ENCODE peak calls at places on chromosome 2, in nine cellular contexts. Z, H, R, L, J, C, N, G and T are unnamed samples.

GRCh38 chr2:169077674-169078240 is 8.4 kb downstream of the DHRS9 start:
- DNase-seq in Z (no peak), H (no peak), R (no peak), L (no peak), J (no peak), C (no peak), N (no peak), G (no peak), T (no peak)

GRCh38 chr2:126906781-126907180 is 8.1 kb downstream of the TEX51 start:
- DNase-seq in Z (no peak), H (no peak), R (no peak), L (no peak), J (no peak), C (peak), N (no peak), G (no peak), T (no peak)

GRCh38 chr2:119197529-119198266 is 25.9 kb upstream of the STEAP3 start:
- DNase-seq in Z (no peak), H (no peak), R (no peak), L (peak), J (no peak), C (no peak), N (no peak), G (no peak), T (no peak)

GRCh38 chr2:70936165-70936978 is 672 bp downstream of the ATP6V1B1 start:
- DNase-seq in Z (no peak), H (no peak), R (no peak), L (no peak), J (no peak), C (no peak), N (no peak), G (no peak), T (no peak)

GRCh38 chr2:160278889-160279196 is 78.8 kb upstream of the ITGB6 start:
- DNase-seq in Z (peak), H (no peak), R (peak), L (peak), J (no peak), C (no peak), N (no peak), G (no peak), T (peak)

GRCh38 chr2:75592028-75592427 is 31.3 kb upstream of the EVA1A start:
- DNase-seq in Z (peak), H (no peak), R (peak), L (peak), J (no peak), C (no peak), N (no peak), G (no peak), T (no peak)

GRCh38 chr2:127047716-127048617 is 59.0 kb downstream of the BIN1 start:
- DNase-seq in Z (no peak), H (peak), R (no peak), L (no peak), J (no peak), C (peak), N (no peak), G (no peak), T (no peak)

GRCh38 chr2:20561703-20562454 is 89.0 kb downstream of the HS1BP3 start:
- DNase-seq in Z (no peak), H (no peak), R (peak), L (peak), J (no peak), C (no peak), N (no peak), G (no peak), T (no peak)

GRCh38 chr2:101368371-101368770 is 18.9 kb downstream of the CREG2 start:
- DNase-seq in Z (no peak), H (no peak), R (no peak), L (no peak), J (no peak), C (no peak), N (no peak), G (no peak), T (no peak)

GRCh38 chr2:64250751-64251405 is 106.7 kb upstream of the PELI1 start:
- DNase-seq in Z (no peak), H (no peak), R (no peak), L (no peak), J (no peak), C (no peak), N (no peak), G (no peak), T (no peak)

GRCh38 chr2:144234115-144234772 is 285.7 kb downstream of the ZEB2 start:
- DNase-seq in Z (no peak), H (no peak), R (no peak), L (no peak), J (no peak), C (no peak), N (no peak), G (no peak), T (no peak)

GRCh38 chr2:233387667-233388528 is 33.6 kb downstream of the DGKD start:
- DNase-seq in Z (peak), H (peak), R (no peak), L (peak), J (peak), C (peak), N (no peak), G (no peak), T (no peak)

GRCh38 chr2:205496777-205497176 is 185.5 kb upstream of the NRP2 start:
- DNase-seq in Z (peak), H (no peak), R (peak), L (peak), J (no peak), C (no peak), N (no peak), G (no peak), T (no peak)